ENCODE peak calls at places on chromosomes 3 and 15, in seven cellular contexts. Z, R, X, B, S, H and F are unnamed samples.

GRCh38 chr15:94723801-94724200 is 492.4 kb downstream of the MCTP2 start:
- DNase-seq in Z (no peak), R (no peak), X (no peak), B (no peak), S (no peak), H (no peak), F (no peak)

GRCh38 chr15:62241135-62241770 is 76.2 kb upstream of the C2CD4B start:
- DNase-seq in Z (no peak), R (no peak), X (peak; percentile 76), B (no peak), S (no peak), H (no peak), F (no peak)

GRCh38 chr3:173395073-173395411 is 2.5 kb upstream of the NLGN1 start:
- DNase-seq in Z (no peak), R (no peak), X (no peak), B (no peak), S (no peak), H (no peak), F (no peak)

GRCh38 chr3:9388142-9388541 is 9.3 kb upstream of the SETD5 start:
- DNase-seq in Z (no peak), R (no peak), X (no peak), B (no peak), S (no peak), H (no peak), F (no peak)

GRCh38 chr15:70715840-70716510 is 47.4 kb downstream of the UACA start:
- DNase-seq in Z (no peak), R (no peak), X (no peak), B (no peak), S (no peak), H (no peak), F (no peak)

GRCh38 chr3:129233538-129233937 is 15.9 kb upstream of the COPG1 start:
- DNase-seq in Z (peak; percentile 68), R (no peak), X (no peak), B (no peak), S (peak; percentile 74), H (peak; percentile 26), F (no peak)

GRCh38 chr3:27451261-27451660 is 32.9 kb downstream of the SLC4A7 start:
- DNase-seq in Z (no peak), R (no peak), X (no peak), B (no peak), S (no peak), H (no peak), F (no peak)

GRCh38 chr3:113736548-113737089 is 9.4 kb downstream of the NAA50 start:
- DNase-seq in Z (peak; percentile 81), R (no peak), X (peak; percentile 17), B (peak; percentile 52), S (peak; percentile 42), H (no peak), F (no peak)